ENCODE peak calls at places on chromosome 2, in four cellular contexts. K, W, I and U are unnamed samples.

GRCh38 chr2:77831471-77831870 is 309.3 kb upstream of the LRRTM4 start:
- DNase-seq in K (no peak), W (no peak), I (no peak), U (no peak)

GRCh38 chr2:198134287-198134955 is 330.0 kb downstream of the PLCL1 start:
- DNase-seq in K (no peak), W (no peak), I (no peak), U (no peak)

GRCh38 chr2:190759749-190760213 is 110.9 kb downstream of the NAB1 start:
- DNase-seq in K (no peak), W (no peak), I (no peak), U (no peak)

GRCh38 chr2:240469747-240470146 is 34.3 kb downstream of the GPC1 start:
- DNase-seq in K (no peak), W (no peak), I (no peak), U (no peak)

GRCh38 chr2:85151026-85151425 is 17.8 kb downstream of the TCF7L1 start:
- DNase-seq in K (no peak), W (no peak), I (no peak), U (no peak)

GRCh38 chr2:238158807-238159539 is at the start of gene ERFE:
- DNase-seq in K (no peak), W (peak), I (peak), U (no peak)

GRCh38 chr2:242013771-242014170 is 144.2 kb downstream of the RTP5 start:
- DNase-seq in K (no peak), W (no peak), I (no peak), U (no peak)

GRCh38 chr2:173986805-173987204 is 21.6 kb upstream of the SP3 start:
- DNase-seq in K (peak), W (no peak), I (no peak), U (no peak)

GRCh38 chr2:86337235-86338099 is at the start of gene REEP1:
- DNase-seq in K (peak), W (peak), I (no peak), U (no peak)

GRCh38 chr2:12196495-12196894 is 450.1 kb downstream of the LPIN1 start:
- DNase-seq in K (no peak), W (no peak), I (no peak), U (no peak)

GRCh38 chr2:206211657-206212255 is 52.1 kb downstream of the EEF1B2 start:
- DNase-seq in K (no peak), W (no peak), I (no peak), U (no peak)

GRCh38 chr2:174593574-174594203 is 3.9 kb downstream of the WIPF1 start:
- DNase-seq in K (no peak), W (no peak), I (peak), U (peak)

GRCh38 chr2:60957224-60957623 is 60.3 kb upstream of the PEX13 start:
- DNase-seq in K (no peak), W (no peak), I (no peak), U (no peak)

GRCh38 chr2:96832751-96833507 is 10.9 kb downstream of the ANKRD23 start:
- DNase-seq in K (peak), W (no peak), I (peak), U (no peak)

GRCh38 chr2:238666543-238666942 is 181.3 kb upstream of the TWIST2 start:
- DNase-seq in K (no peak), W (no peak), I (no peak), U (no peak)

GRCh38 chr2:171482877-171483276 is 39.4 kb upstream of the CYBRD1 start:
- DNase-seq in K (no peak), W (no peak), I (no peak), U (no peak)

GRCh38 chr2:75562513-75562864 is 1.8 kb upstream of the EVA1A start:
- DNase-seq in K (no peak), W (no peak), I (no peak), U (no peak)

GRCh38 chr2:37020212-37020886 is 54.0 kb upstream of the STRN start:
- DNase-seq in K (peak), W (no peak), I (no peak), U (no peak)

GRCh38 chr2:69177785-69178636 is 165.0 kb downstream of the ANTXR1 start:
- DNase-seq in K (peak), W (no peak), I (peak), U (peak)

GRCh38 chr2:235868224-235868623 is 300.0 kb downstream of the GBX2 start:
- DNase-seq in K (no peak), W (no peak), I (no peak), U (no peak)

GRCh38 chr2:205456682-205457081 is 225.6 kb upstream of the NRP2 start:
- DNase-seq in K (no peak), W (no peak), I (no peak), U (no peak)

GRCh38 chr2:150296795-150297546 is 190.5 kb downstream of the RND3 start:
- DNase-seq in K (no peak), W (no peak), I (no peak), U (no peak)

GRCh38 chr2:233814063-233814435 is 35.9 kb downstream of the MROH2A start:
- DNase-seq in K (peak), W (no peak), I (no peak), U (no peak)

GRCh38 chr2:192307530-192307929 is 112.8 kb upstream of the TMEFF2 start:
- DNase-seq in K (no peak), W (no peak), I (no peak), U (no peak)

GRCh38 chr2:165141601-165142000 is 62.2 kb downstream of the SCN3A start:
- DNase-seq in K (no peak), W (no peak), I (peak), U (no peak)

GRCh38 chr2:64612575-64613195 is 41.0 kb downstream of the SERTAD2 start:
- DNase-seq in K (peak), W (no peak), I (no peak), U (no peak)

GRCh38 chr2:189231719-189232323 is 52.3 kb upstream of the COL5A2 start:
- DNase-seq in K (no peak), W (no peak), I (no peak), U (no peak)